ENCODE peak calls at places on chromosome 6, in five cellular contexts. Y, C, S, K and M are unnamed samples. For H3K4me1, the result is how much of the 10 kb centered on the place peaks cover.

GRCh38 chr6:74925683-74926082 is 280.2 kb downstream of the COL12A1 start:
- DNase-seq in Y (no peak), C (no peak), S (no peak), K (no peak), M (no peak)

GRCh38 chr6:41723178-41723935 is 12.1 kb downstream of the TFEB start:
- DNase-seq in Y (peak), C (peak), S (no peak), K (peak), M (peak)

GRCh38 chr6:81708306-81708705 is 44.2 kb downstream of the TENT5A start:
- DNase-seq in Y (peak), C (no peak), S (no peak), K (no peak), M (no peak)

GRCh38 chr6:15608406-15608805 is 54.4 kb downstream of the DTNBP1 start:
- DNase-seq in Y (no peak), C (no peak), S (no peak), K (no peak), M (no peak)

GRCh38 chr6:125558907-125559306 is 190.5 kb upstream of the HEY2 start:
- DNase-seq in Y (no peak), C (no peak), S (no peak), K (no peak), M (no peak)

GRCh38 chr6:72689107-72689954 is 67.5 kb downstream of the KCNQ5 start:
- DNase-seq in Y (no peak), C (no peak), S (no peak), K (no peak), M (no peak)

GRCh38 chr6:5525209-5525608 is 263.9 kb downstream of the FARS2 start:
- DNase-seq in Y (no peak), C (no peak), S (no peak), K (no peak), M (no peak)

GRCh38 chr6:146896960-146897701 is 298.4 kb downstream of the ADGB start:
- DNase-seq in Y (no peak), C (no peak), S (no peak), K (no peak), M (no peak)

GRCh38 chr6:7200598-7201443 is 93.1 kb downstream of the RREB1 start:
- DNase-seq in Y (no peak), C (peak), S (no peak), K (peak), M (no peak)

GRCh38 chr6:37582309-37582708 is 82.6 kb upstream of the CCDC167 start:
- DNase-seq in Y (no peak), C (no peak), S (no peak), K (no peak), M (no peak)

GRCh38 chr6:357261-357790 is 34.2 kb upstream of the IRF4 start:
- DNase-seq in Y (no peak), C (no peak), S (no peak), K (no peak), M (no peak)

GRCh38 chr6:157596886-157597285 is 215.9 kb downstream of the ZDHHC14 start:
- DNase-seq in Y (peak), C (no peak), S (no peak), K (no peak), M (no peak)

GRCh38 chr6:134288538-134289203 is 29.2 kb downstream of the SGK1 start:
- DNase-seq in Y (no peak), C (no peak), S (peak), K (no peak), M (no peak)

DNA sequence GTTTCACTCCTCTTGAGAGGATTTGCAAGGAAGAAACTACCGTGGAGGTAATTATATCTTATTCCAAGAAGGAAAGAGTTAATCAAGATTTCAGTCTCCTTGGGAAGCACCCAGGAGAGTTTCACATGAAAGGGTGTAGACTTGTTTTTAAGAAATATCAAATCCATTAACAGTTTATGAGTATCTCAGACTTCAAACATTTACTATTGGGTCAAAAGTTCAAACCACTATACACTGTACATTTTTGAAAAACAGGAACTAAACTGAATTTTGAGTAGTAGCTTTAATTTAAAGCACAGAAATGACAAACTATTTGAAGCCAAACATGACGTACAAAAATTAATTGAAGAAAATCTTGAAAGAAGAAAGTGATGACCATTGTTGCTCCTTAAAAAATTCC is 164.0 kb downstream of the FOXC1 start:
- DNase-seq in Y (no peak), C (no peak), S (no peak), K (no peak), M (no peak)
- H3K4me1 ChIP-seq in Y (under half), C (under half), S (under half), K (under half), M (under half)

GRCh38 chr6:161138545-161139303 is 135.1 kb downstream of the AGPAT4 start:
- DNase-seq in Y (no peak), C (no peak), S (no peak), K (no peak), M (no peak)

GRCh38 chr6:161137839-161138544 is 135.9 kb downstream of the AGPAT4 start:
- DNase-seq in Y (no peak), C (no peak), S (no peak), K (no peak), M (no peak)

GRCh38 chr6:161135695-161136591 is 137.9 kb downstream of the AGPAT4 start:
- DNase-seq in Y (no peak), C (no peak), S (no peak), K (no peak), M (no peak)

GRCh38 chr6:161136655-161137054 is 137.2 kb downstream of the AGPAT4 start:
- DNase-seq in Y (no peak), C (no peak), S (no peak), K (no peak), M (no peak)

GRCh38 chr6:161137320-161137719 is 136.5 kb downstream of the AGPAT4 start:
- DNase-seq in Y (no peak), C (no peak), S (no peak), K (no peak), M (no peak)
- H3K4me1 ChIP-seq in Y (under half), C (under half), S (under half), K (under half), M (under half)

DNA sequence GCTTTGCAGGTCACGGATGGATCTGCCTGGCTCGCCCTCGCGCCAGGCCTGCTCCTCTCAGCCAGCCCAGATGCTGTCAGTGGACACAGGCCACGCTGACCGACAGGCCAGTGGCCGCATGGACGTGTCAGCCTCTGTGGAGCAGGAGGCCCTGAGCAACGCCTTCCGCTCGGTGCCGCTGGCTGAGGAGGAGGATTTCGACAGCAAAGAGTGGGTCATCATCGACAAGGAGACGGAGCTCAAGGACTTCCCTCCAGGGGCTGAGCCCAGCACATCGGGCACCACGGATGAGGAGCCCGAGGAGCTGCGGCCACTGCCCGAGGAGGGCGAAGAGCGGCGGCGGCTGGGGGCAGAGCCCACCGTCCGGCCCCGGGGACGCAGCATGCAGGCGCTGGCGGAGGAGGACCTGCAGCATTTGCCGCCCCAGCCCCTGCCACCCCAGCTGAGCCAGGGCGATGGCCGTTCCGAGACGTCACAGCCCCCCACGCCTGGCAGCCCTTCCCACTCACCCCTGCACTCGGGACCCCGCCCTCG is 19.6 kb downstream of the TTBK1 start:
- DNase-seq in Y (no peak), C (no peak), S (no peak), K (no peak), M (no peak)
- H3K4me1 ChIP-seq in Y (under half), C (under half), S (under half), K (under half), M (under half)

GRCh38 chr6:4139272-4139671 is 3.9 kb upstream of the ECI2 start:
- DNase-seq in Y (no peak), C (no peak), S (no peak), K (no peak), M (no peak)

DNA sequence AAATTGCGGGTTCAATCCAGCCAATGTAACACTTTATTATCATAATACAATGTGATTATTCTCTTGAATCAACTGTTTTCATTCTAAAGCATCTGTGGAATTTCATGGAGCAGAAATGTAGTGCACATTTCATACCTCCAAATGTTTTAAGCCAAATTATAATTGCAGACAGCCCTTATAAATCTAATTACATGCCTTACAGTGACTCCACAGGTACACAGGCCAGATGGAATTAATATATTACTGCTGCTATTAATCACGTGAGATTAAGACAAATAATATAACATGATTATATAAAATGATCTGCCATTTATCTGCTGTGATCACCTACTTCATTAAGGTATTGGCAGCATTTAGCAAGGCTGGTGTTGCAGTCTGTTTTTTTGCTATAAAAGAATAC is 9.7 kb upstream of the ECI2 start:
- DNase-seq in Y (no peak), C (no peak), S (no peak), K (no peak), M (no peak)
- H3K4me1 ChIP-seq in Y (under half), C (under half), S (under half), K (under half), M (under half)